ENCODE peak calls at places on chromosome 5, in nine cellular contexts. L is uterus, Z is brain microvascular endothelial cell, A is Panc1, Y is GM23338, M is fibroblast of lung, T is stomach, I is IMR-90, P is prostate gland. S is an unnamed sample. For H3K36me3, the result is how much of the 10 kb centered on the place peaks cover.

GRCh38 chr5:140240987-140241706 is 61.8 kb downstream of the PFDN1 start:
- DNase-seq in L (peak), M (peak), Z (peak), P (peak), Y (peak), A (peak), I (peak), T (peak), S (peak)

GRCh38 chr5:15936505-15937245 is 242.9 kb downstream of the MARCHF11 start:
- DNase-seq in Z (no peak), T (no peak), Y (no peak), P (no peak), M (no peak), A (no peak), I (no peak), L (no peak), S (no peak)

GRCh38 chr5:38515648-38516047 is 40.8 kb downstream of the LIFR start:
- DNase-seq in Z (peak), A (no peak), I (peak), P (no peak), M (peak), T (no peak), L (no peak), Y (no peak), S (peak)

GRCh38 chr5:34743878-34744277 is 87.8 kb downstream of the RAI14 start:
- DNase-seq in I (peak), Z (peak), A (no peak), L (no peak), P (no peak), Y (no peak), T (no peak), M (peak), S (peak)

GRCh38 chr5:123997354-123998215 is 485.6 kb downstream of the CSNK1G3 start:
- DNase-seq in M (peak), Z (peak), L (no peak), T (no peak), A (no peak), I (peak), Y (no peak), P (no peak), S (peak)

GRCh38 chr5:93360436-93361100 is 220.5 kb downstream of the NR2F1-AS1 start:
- DNase-seq in A (no peak), I (no peak), P (no peak), Z (peak), T (no peak), L (no peak), M (no peak), Y (no peak), S (peak)

GRCh38 chr5:32383065-32383464 is 61.5 kb downstream of the ZFR start:
- DNase-seq in Z (no peak), A (no peak), Y (no peak), M (no peak), L (no peak), T (no peak), I (no peak), P (no peak), S (no peak)

GRCh38 chr5:149113669-149114068 is 27.6 kb upstream of the ABLIM3 start:
- DNase-seq in I (peak), Z (no peak), M (peak), P (no peak), T (no peak), L (no peak), A (no peak), Y (no peak), S (peak)

GRCh38 chr5:115831163-115831768 is 10.1 kb downstream of the ATG12 start:
- DNase-seq in Y (peak), T (no peak), Z (no peak), I (peak), L (no peak), M (peak), P (no peak), A (no peak), S (peak)

GRCh38 chr5:90279091-90279490 is 130.5 kb downstream of the CETN3 start:
- DNase-seq in Z (no peak), T (no peak), L (no peak), I (no peak), A (no peak), Y (no peak), M (no peak), P (no peak), S (peak)

GRCh38 chr5:5616247-5616895 is 193.9 kb downstream of the ICE1 start:
- DNase-seq in L (no peak), P (no peak), T (no peak), A (no peak), Y (no peak), I (no peak), M (no peak), Z (no peak), S (no peak)

GRCh38 chr5:133398646-133399081 is 213.7 kb downstream of the FSTL4 start:
- DNase-seq in T (no peak), I (no peak), Y (no peak), P (no peak), L (no peak), M (no peak), Z (no peak), A (no peak), S (no peak)

DNA sequence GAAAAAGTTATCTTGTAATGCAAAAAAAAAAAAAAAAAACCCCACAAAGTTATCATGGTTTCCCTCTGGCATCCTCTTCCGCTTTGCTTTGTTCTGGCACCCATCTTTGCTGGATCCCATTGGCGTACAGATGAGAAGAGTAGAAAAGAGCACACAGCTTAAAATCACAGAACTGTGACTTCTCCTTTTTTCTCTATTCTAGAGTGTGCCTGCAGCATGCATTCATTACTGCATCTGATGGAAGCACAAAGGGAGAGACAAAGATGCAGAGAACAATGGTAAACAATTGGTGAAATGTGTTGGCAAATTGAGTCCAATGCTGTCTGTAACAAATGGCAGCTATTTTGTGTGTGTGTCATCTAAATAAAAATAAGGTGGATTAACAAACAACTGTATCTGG is 440.8 kb upstream of the PIK3R1 start:
- DNase-seq in Y (no peak), P (no peak), M (no peak), L (no peak), A (no peak), I (no peak), Z (no peak), T (no peak), S (no peak)
- H3K4me3 ChIP-seq in Y (no peak), P (no peak), M (no peak), L (no peak), A (no peak), I (no peak), Z (no peak), T (no peak), S (no peak)

GRCh38 chr5:179867079-179867465 is 8.5 kb upstream of the MRNIP start:
- DNase-seq in P (no peak), T (no peak), L (no peak), Y (peak), Z (no peak), A (no peak), I (no peak), M (no peak), S (no peak)
- H3K36me3 ChIP-seq in P (under half), T (half or more), L (under half), Y (under half), Z (half or more), A (under half), I (half or more), M (under half), S (under half)

DNA sequence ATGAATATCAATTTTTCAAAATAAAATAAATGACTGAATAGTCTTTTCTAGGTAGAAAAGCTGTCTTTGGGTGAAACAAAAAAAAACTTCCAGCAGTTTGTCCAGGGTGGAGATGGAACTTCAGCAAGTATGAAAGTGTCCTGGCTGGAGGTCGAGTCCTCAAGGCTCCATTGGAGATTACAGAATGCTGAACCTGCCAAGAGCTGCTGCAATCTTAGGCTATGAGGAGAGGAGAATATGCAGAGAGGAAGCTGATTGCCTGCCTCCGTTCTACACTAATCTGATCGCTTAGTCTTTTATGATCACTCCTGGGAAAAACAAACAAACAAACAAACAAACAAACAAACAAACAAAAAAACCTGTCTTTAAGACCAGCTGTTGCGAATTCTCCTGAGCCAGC is 50.6 kb downstream of the NREP start:
- DNase-seq in L (no peak), A (no peak), Y (no peak), Z (no peak), P (no peak), I (no peak), T (no peak), M (no peak), S (no peak)
- TF ChIP-seq CTCF in L (no peak), A (no peak), Y (no peak), Z (no peak), P (no peak), I (no peak), T (no peak), M (no peak), S (no peak)

DNA sequence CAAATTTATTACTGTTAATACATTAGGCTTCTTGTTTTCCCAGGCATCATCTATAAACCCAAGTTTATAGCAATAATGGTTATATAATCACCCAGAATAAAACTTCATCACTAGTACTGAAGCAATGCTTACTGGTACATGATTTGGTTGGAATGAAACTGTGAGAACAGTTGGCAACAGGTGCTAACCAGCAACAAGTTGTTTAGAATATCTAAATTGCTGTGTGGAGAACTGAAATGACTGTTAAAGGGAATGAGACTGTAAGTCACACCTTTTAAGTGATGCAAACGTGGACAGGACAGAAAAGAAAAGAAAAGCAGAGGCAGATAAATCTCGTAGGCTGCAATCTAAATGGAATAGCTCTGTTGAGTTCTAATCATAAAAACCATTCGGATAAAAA is 2.5 kb downstream of the YIPF5 start:
- DNase-seq in T (no peak), L (no peak), M (no peak), Z (no peak), A (no peak), Y (no peak), P (no peak), I (no peak), S (no peak)
- H3K4me3 ChIP-seq in T (peak), L (no peak), M (peak), Z (peak), A (no peak), Y (no peak), P (no peak), I (no peak), S (no peak)

GRCh38 chr5:1462358-1462757 is 17.1 kb upstream of the SLC6A3 start:
- DNase-seq in I (no peak), M (no peak), T (no peak), Y (no peak), P (no peak), A (no peak), Z (no peak), L (no peak), S (no peak)
- H3K36me3 ChIP-seq in I (half or more), M (under half), T (half or more), Y (under half), P (under half), A (under half), Z (under half), L (under half), S (under half)

GRCh38 chr5:161966544-161966943 is 101.0 kb upstream of the GABRG2 start:
- DNase-seq in M (no peak), Z (no peak), P (no peak), T (no peak), A (no peak), L (no peak), Y (peak), I (no peak), S (peak)
- TF ChIP-seq CTCF in M (no peak), Z (no peak), P (no peak), T (no peak), A (peak), L (peak), Y (peak), I (no peak), S (peak)

DNA sequence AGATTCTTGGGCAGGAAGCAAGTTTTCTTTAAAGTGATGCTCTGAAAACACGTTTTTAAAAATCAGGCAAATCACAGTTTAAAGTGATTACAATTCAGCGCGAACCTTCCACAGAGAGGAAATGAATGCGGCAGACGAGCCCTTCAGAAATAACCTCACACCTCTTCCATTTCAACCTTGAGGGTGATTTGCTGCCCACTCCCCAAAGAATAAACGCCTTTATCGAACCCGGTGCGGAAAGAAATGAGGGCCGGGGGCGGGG is 2.3 kb upstream of the EFNA5 start:
- DNase-seq in T (no peak), A (no peak), L (no peak), M (no peak), I (peak), P (no peak), Z (no peak), Y (no peak), S (no peak)
- H3K4me3 ChIP-seq in T (peak), A (peak), L (peak), M (peak), I (peak), P (peak), Z (peak), Y (peak), S (peak)

DNA sequence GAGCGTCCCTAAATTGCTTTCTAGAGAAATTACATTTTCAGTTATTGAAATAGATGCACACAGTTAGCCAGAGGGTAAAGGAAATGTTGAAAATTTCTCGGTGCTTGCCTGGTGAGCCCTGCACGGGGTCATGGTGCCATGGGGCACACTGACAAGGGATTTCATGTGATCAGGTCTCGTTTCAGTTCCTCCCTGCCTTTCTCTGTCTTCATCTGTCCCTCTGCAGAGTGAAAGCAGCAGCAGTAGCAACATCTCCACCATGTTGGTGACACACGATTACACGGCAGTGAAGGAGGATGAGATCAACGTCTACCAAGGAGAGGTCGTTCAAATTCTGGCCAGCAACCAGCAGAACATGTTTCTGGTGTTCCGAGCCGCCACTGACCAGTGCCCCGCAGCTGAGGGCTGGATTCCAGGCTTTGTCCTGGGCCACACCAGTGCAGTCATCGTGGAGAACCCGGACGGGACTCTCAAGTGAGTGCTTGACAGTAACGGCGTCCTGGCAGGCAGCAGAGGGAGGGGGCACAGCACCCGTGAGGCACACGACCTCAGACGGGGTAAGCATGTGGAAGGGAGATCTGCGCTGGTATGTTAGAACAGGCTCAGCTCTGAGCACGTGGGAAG is 89.1 kb upstream of the OTULINL start:
- DNase-seq in Z (no peak), P (no peak), L (no peak), A (no peak), T (no peak), Y (no peak), M (no peak), I (no peak), S (no peak)
- H3K36me3 ChIP-seq in Z (half or more), P (under half), L (under half), A (half or more), T (half or more), Y (under half), M (under half), I (half or more), S (under half)